ENCODE peak calls at places on chromosome 6, in seven cellular contexts. One of them, this sample, is unnamed.

GRCh38 chr6:161031721-161032495 is 40.3 kb downstream of the MAP3K4 start:
- DNase-seq in mesendoderm: no peak
- DNase-seq in trophoblast cell: no peak
- DNase-seq in neuronal stem cell: no peak
- DNase-seq in H1: no peak
- DNase-seq in IMR-90: peak; percentile 68
- DNase-seq in H9: no peak
- DNase-seq in this sample: peak; percentile 76

GRCh38 chr6:157240059-157240959 is 83.0 kb downstream of the TMEM242 start:
- DNase-seq in H1: no peak
- DNase-seq in H9: no peak
- DNase-seq in mesendoderm: no peak
- DNase-seq in neuronal stem cell: no peak
- DNase-seq in IMR-90: peak; percentile 41
- DNase-seq in trophoblast cell: no peak
- DNase-seq in this sample: peak; percentile 25

GRCh38 chr6:163427498-163428254 is 13.2 kb downstream of the QKI start:
- DNase-seq in IMR-90: peak; percentile 82
- DNase-seq in H9: no peak
- DNase-seq in neuronal stem cell: no peak
- DNase-seq in H1: no peak
- DNase-seq in trophoblast cell: no peak
- DNase-seq in mesendoderm: peak; percentile 86
- DNase-seq in this sample: peak; percentile 86

GRCh38 chr6:101290346-101290745 is 103.2 kb upstream of the GRIK2 start:
- DNase-seq in IMR-90: no peak
- DNase-seq in H1: no peak
- DNase-seq in mesendoderm: no peak
- DNase-seq in H9: no peak
- DNase-seq in neuronal stem cell: no peak
- DNase-seq in trophoblast cell: no peak
- DNase-seq in this sample: no peak

GRCh38 chr6:151392429-151392828 is 1.1 kb upstream of the ZBTB2 start:
- DNase-seq in IMR-90: no peak
- DNase-seq in neuronal stem cell: no peak
- DNase-seq in H1: no peak
- DNase-seq in trophoblast cell: no peak
- DNase-seq in H9: no peak
- DNase-seq in mesendoderm: no peak
- DNase-seq in this sample: no peak

GRCh38 chr6:170258395-170258794 is 32.5 kb downstream of the DLL1 start:
- DNase-seq in H9: no peak
- DNase-seq in IMR-90: no peak
- DNase-seq in neuronal stem cell: no peak
- DNase-seq in H1: no peak
- DNase-seq in trophoblast cell: no peak
- DNase-seq in mesendoderm: no peak
- DNase-seq in this sample: no peak

GRCh38 chr6:146297815-146298214 is 245.8 kb upstream of the RAB32 start:
- DNase-seq in H1: no peak
- DNase-seq in neuronal stem cell: no peak
- DNase-seq in H9: no peak
- DNase-seq in trophoblast cell: no peak
- DNase-seq in mesendoderm: no peak
- DNase-seq in IMR-90: no peak
- DNase-seq in this sample: no peak

GRCh38 chr6:31172973-31173384 is 2.5 kb upstream of the POU5F1 start:
- DNase-seq in neuronal stem cell: no peak
- DNase-seq in trophoblast cell: no peak
- DNase-seq in H9: peak; percentile 96
- DNase-seq in mesendoderm: peak; percentile 93
- DNase-seq in H1: peak; percentile 90
- DNase-seq in IMR-90: no peak
- DNase-seq in this sample: no peak

GRCh38 chr6:154956771-154957522 is 38.2 kb upstream of the TIAM2 start:
- DNase-seq in neuronal stem cell: no peak
- DNase-seq in mesendoderm: no peak
- DNase-seq in trophoblast cell: no peak
- DNase-seq in H9: no peak
- DNase-seq in H1: no peak
- DNase-seq in IMR-90: no peak
- DNase-seq in this sample: no peak

GRCh38 chr6:46242921-46243320 is 72.1 kb upstream of the ENPP5 start:
- DNase-seq in IMR-90: no peak
- DNase-seq in neuronal stem cell: no peak
- DNase-seq in trophoblast cell: no peak
- DNase-seq in H9: no peak
- DNase-seq in H1: no peak
- DNase-seq in mesendoderm: no peak
- DNase-seq in this sample: no peak

GRCh38 chr6:79215233-79215824 is 19.2 kb downstream of the HMGN3 start:
- DNase-seq in trophoblast cell: peak; percentile 87
- DNase-seq in H9: no peak
- DNase-seq in H1: no peak
- DNase-seq in neuronal stem cell: peak; percentile 76
- DNase-seq in mesendoderm: peak; percentile 44
- DNase-seq in IMR-90: no peak
- DNase-seq in this sample: peak; percentile 63

GRCh38 chr6:47180633-47181032 is 129.1 kb downstream of the TNFRSF21 start:
- DNase-seq in trophoblast cell: peak; percentile 19
- DNase-seq in mesendoderm: peak; percentile 97
- DNase-seq in IMR-90: peak; percentile 44
- DNase-seq in H9: peak; percentile 31
- DNase-seq in neuronal stem cell: no peak
- DNase-seq in H1: peak; percentile 10
- DNase-seq in this sample: peak; percentile 66

GRCh38 chr6:20350215-20350614 is 51.5 kb upstream of the E2F3 start:
- DNase-seq in mesendoderm: no peak
- DNase-seq in trophoblast cell: peak; percentile 64
- DNase-seq in H9: no peak
- DNase-seq in IMR-90: peak; percentile 57
- DNase-seq in neuronal stem cell: no peak
- DNase-seq in H1: no peak
- DNase-seq in this sample: peak; percentile 87

GRCh38 chr6:33984466-33985332 is 161.2 kb downstream of the GRM4 start:
- DNase-seq in H1: no peak
- DNase-seq in neuronal stem cell: no peak
- DNase-seq in IMR-90: no peak
- DNase-seq in mesendoderm: no peak
- DNase-seq in H9: peak; percentile 27
- DNase-seq in trophoblast cell: no peak
- DNase-seq in this sample: no peak

GRCh38 chr6:110265273-110265672 is 85.0 kb downstream of the CDC40 start:
- DNase-seq in IMR-90: no peak
- DNase-seq in mesendoderm: no peak
- DNase-seq in H1: no peak
- DNase-seq in H9: no peak
- DNase-seq in trophoblast cell: no peak
- DNase-seq in neuronal stem cell: no peak
- DNase-seq in this sample: no peak

DNA sequence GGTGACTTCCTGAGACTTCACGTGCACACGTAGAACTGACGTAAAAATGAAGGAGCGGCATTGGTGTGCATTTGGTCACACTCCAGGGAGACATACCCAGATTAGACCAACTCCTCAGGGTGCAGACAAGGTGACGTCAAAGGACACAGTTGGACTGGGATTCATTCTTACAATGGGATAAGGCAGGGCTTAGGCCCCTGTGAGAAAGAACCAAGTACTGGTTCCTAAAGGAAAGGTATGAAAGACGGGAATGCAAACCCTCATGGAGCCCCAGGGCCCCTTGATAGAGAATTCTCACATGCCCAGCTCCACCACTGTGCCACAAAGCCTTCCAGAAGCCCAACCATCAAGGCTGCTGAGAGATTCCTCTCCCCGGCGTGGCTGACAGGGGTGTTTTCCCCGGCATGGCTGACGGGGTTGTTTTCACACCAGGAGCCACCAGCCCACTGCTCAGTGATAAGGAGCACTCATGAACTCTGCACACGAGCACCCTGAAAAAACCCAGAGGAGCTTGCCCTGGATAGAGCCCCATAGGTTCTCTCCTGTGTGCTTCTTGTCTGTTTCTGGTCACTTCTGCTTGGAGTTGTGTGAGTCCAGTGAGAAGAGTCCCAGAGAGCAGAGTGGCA is 90.1 kb downstream of the CAP2 start:
- DNase-seq in mesendoderm: no peak
- DNase-seq in H9: no peak
- DNase-seq in trophoblast cell: no peak
- DNase-seq in IMR-90: no peak
- DNase-seq in neuronal stem cell: no peak
- DNase-seq in H1: no peak
- DNase-seq in this sample: no peak
- H3K4ac ChIP-seq in mesendoderm: no peak overlapping the region
- H3K4ac ChIP-seq in H9: no peak overlapping the region
- H3K4ac ChIP-seq in trophoblast cell: no peak overlapping the region
- H3K4ac ChIP-seq in IMR-90: no peak overlapping the region
- H3K4ac ChIP-seq in neuronal stem cell: no peak overlapping the region
- H3K4ac ChIP-seq in H1: no peak overlapping the region
- H3K4ac ChIP-seq in this sample: no peak overlapping the region

GRCh38 chr6:12290490-12290820 is 294 bp downstream of the EDN1 start:
- DNase-seq in mesendoderm: no peak
- DNase-seq in H9: no peak
- DNase-seq in H1: no peak
- DNase-seq in IMR-90: no peak
- DNase-seq in trophoblast cell: no peak
- DNase-seq in neuronal stem cell: no peak
- DNase-seq in this sample: no peak

GRCh38 chr6:12291083-12291784 is 1.1 kb downstream of the EDN1 start:
- DNase-seq in H1: no peak
- DNase-seq in IMR-90: no peak
- DNase-seq in neuronal stem cell: peak; percentile 40
- DNase-seq in mesendoderm: no peak
- DNase-seq in H9: no peak
- DNase-seq in trophoblast cell: no peak
- DNase-seq in this sample: no peak

GRCh38 chr6:12288211-12288618 is 1.9 kb upstream of the EDN1 start:
- DNase-seq in H9: no peak
- DNase-seq in H1: no peak
- DNase-seq in trophoblast cell: peak; percentile 80
- DNase-seq in IMR-90: no peak
- DNase-seq in neuronal stem cell: no peak
- DNase-seq in mesendoderm: no peak
- DNase-seq in this sample: no peak

GRCh38 chr6:12288844-12289654 is 1.1 kb upstream of the EDN1 start:
- DNase-seq in IMR-90: peak; percentile 74
- DNase-seq in neuronal stem cell: peak; percentile 59
- DNase-seq in mesendoderm: peak; percentile 96
- DNase-seq in trophoblast cell: peak; percentile 74
- DNase-seq in H9: peak; percentile 70
- DNase-seq in H1: peak; percentile 39
- DNase-seq in this sample: peak; percentile 75

GRCh38 chr6:12289655-12290489 is at the start of gene EDN1:
- DNase-seq in H9: peak; percentile 87
- DNase-seq in mesendoderm: peak; percentile 93
- DNase-seq in IMR-90: peak; percentile 84
- DNase-seq in neuronal stem cell: peak; percentile 73
- DNase-seq in H1: peak; percentile 61
- DNase-seq in trophoblast cell: peak; percentile 68
- DNase-seq in this sample: peak; percentile 88
- H2BK120ac ChIP-seq in H9: no peak within 1 kb of the TSS
- H2BK120ac ChIP-seq in mesendoderm: peak within 1 kb of the TSS; percentile 34
- H2BK120ac ChIP-seq in IMR-90: peak within 1 kb of the TSS; percentile 92
- H2BK120ac ChIP-seq in neuronal stem cell: no peak within 1 kb of the TSS
- H2BK120ac ChIP-seq in H1: no peak within 1 kb of the TSS
- H2BK120ac ChIP-seq in trophoblast cell: peak within 1 kb of the TSS; percentile 52
- H2BK120ac ChIP-seq in this sample: no peak within 1 kb of the TSS

DNA sequence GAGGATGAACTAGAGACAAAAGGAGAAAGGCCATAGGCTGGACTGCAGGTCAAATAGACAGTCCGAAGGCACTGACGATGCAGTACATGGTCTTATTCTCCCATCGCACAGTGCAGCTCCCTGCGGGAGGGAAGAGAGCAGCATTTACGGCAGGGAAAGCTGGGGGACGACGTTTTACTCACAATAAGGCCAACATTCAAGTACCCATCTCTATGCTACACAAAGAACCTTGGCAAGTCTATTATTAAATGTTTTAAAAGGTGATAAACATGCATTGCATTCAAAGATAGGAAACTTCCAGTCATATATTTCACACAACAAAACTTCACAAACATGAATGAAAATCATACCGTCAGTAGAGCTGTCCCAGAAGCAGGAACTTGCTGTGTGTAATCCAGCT is 7.8 kb downstream of the DYNLT1 start:
- DNase-seq in IMR-90: no peak
- DNase-seq in H1: no peak
- DNase-seq in trophoblast cell: no peak
- DNase-seq in neuronal stem cell: no peak
- DNase-seq in mesendoderm: no peak
- DNase-seq in H9: no peak
- DNase-seq in this sample: no peak
- H3K4ac ChIP-seq in IMR-90: no peak overlapping the region
- H3K4ac ChIP-seq in H1: no peak overlapping the region
- H3K4ac ChIP-seq in trophoblast cell: no peak overlapping the region
- H3K4ac ChIP-seq in neuronal stem cell: no peak overlapping the region
- H3K4ac ChIP-seq in mesendoderm: no peak overlapping the region
- H3K4ac ChIP-seq in H9: no peak overlapping the region
- H3K4ac ChIP-seq in this sample: no peak overlapping the region

DNA sequence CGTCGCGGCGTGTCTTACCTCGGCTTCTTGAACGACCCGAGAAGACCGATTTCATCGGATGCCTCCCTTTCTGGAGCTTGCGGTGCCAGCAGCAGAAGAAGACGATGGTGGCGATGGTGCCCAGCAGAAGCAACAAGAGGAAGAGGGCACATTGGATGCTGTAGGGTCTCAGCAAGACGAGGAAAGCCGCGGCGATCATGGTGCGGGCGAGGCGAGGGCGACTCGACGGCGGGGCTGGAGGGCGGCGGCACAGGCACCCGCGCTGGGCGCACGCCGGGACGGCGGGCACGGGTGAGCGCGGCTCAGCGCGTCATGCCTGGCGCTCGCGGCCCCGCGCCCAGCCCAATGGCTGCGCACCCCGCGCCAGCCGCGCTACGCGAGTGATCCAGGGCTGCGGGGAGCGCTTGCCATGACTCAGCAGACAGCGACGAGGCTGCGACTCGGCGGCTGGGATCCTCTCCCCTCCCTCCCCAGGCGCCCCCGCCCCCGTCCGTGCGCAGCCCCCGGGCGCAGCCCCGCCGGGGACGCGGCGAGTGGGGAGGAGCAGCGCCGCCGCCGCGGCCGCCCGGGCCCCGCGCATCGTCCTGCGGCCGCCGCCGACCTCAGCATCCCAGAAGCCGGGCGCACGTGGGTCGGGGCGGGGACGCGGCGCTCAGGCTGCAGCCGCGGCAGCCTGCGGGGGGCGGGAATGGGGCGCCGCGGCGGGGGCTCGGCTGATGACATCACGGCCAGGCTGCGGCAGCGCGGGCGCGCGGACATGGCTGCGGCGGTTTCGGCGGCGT is at the start of gene BEND6:
- DNase-seq in neuronal stem cell: peak; percentile 60
- DNase-seq in trophoblast cell: peak; percentile 58
- DNase-seq in H9: peak; percentile 74
- DNase-seq in H1: peak; percentile 17
- DNase-seq in IMR-90: peak; percentile 87
- DNase-seq in mesendoderm: peak; percentile 80
- DNase-seq in this sample: peak; percentile 86
- H2BK120ac ChIP-seq in neuronal stem cell: no peak within 1 kb of the TSS
- H2BK120ac ChIP-seq in trophoblast cell: peak within 1 kb of the TSS; percentile 38
- H2BK120ac ChIP-seq in H9: no peak within 1 kb of the TSS
- H2BK120ac ChIP-seq in H1: peak within 1 kb of the TSS; percentile 39
- H2BK120ac ChIP-seq in IMR-90: peak within 1 kb of the TSS; percentile 82
- H2BK120ac ChIP-seq in mesendoderm: no peak within 1 kb of the TSS
- H2BK120ac ChIP-seq in this sample: peak within 1 kb of the TSS; percentile 74

GRCh38 chr6:7658543-7658942 is 67.4 kb upstream of the BMP6 start:
- DNase-seq in mesendoderm: no peak
- DNase-seq in H1: no peak
- DNase-seq in H9: no peak
- DNase-seq in trophoblast cell: no peak
- DNase-seq in neuronal stem cell: no peak
- DNase-seq in IMR-90: no peak
- DNase-seq in this sample: no peak
- H3K4ac ChIP-seq in mesendoderm: no peak overlapping the region
- H3K4ac ChIP-seq in H1: no peak overlapping the region
- H3K4ac ChIP-seq in H9: no peak overlapping the region
- H3K4ac ChIP-seq in trophoblast cell: no peak overlapping the region
- H3K4ac ChIP-seq in neuronal stem cell: no peak overlapping the region
- H3K4ac ChIP-seq in IMR-90: no peak overlapping the region
- H3K4ac ChIP-seq in this sample: no peak overlapping the region

This sample was measured in mesenchymal stem cell.